ENCODE peak calls at places on chromosomes 5 and 9, in seven cellular contexts. N is Calu3, U is heart left ventricle, J is endodermal cell, G is neural progenitor cell, M is nephron progenitor cell, K is endothelial cell. E is an unnamed sample.

GRCh38 chr9:93107151-93107824 is 11.3 kb downstream of the CARD19 start:
- DNase-seq in N (no peak), U (peak), J (peak), G (no peak), M (no peak), K (no peak), E (no peak)

GRCh38 chr5:27311544-27311943 is 273.2 kb upstream of the CDH9 start:
- DNase-seq in N (no peak), U (no peak), J (no peak), G (no peak), M (no peak), K (no peak), E (no peak)

GRCh38 chr9:133834080-133834976 is 96.2 kb upstream of the SARDH start:
- DNase-seq in N (no peak), U (peak), J (no peak), G (no peak), M (no peak), K (no peak), E (no peak)

GRCh38 chr5:127529904-127530682 is 12.7 kb downstream of the PRRC1 start:
- DNase-seq in N (no peak), U (no peak), J (no peak), G (no peak), M (no peak), K (no peak), E (no peak)

GRCh38 chr5:111859533-111860270 is 102.7 kb upstream of the NREP start:
- DNase-seq in N (no peak), U (no peak), J (no peak), G (no peak), M (no peak), K (no peak), E (no peak)

GRCh38 chr9:109232449-109232848 is 65.4 kb upstream of the FRRS1L start:
- DNase-seq in N (no peak), U (no peak), J (no peak), G (no peak), M (no peak), K (no peak), E (no peak)

GRCh38 chr5:1648806-1649205 is 125.0 kb upstream of the LPCAT1 start:
- DNase-seq in N (no peak), U (no peak), J (no peak), G (no peak), M (no peak), K (no peak), E (no peak)

GRCh38 chr5:166595274-166595951 is 1696.0 kb upstream of the WWC1 start:
- DNase-seq in N (no peak), U (no peak), J (no peak), G (peak), M (no peak), K (no peak), E (no peak)

GRCh38 chr9:91810286-91810905 is 139.6 kb downstream of the ROR2 start:
- DNase-seq in N (no peak), U (no peak), J (peak), G (no peak), M (no peak), K (no peak), E (no peak)

GRCh38 chr5:102664946-102665345 is 90.2 kb upstream of the PAM start:
- DNase-seq in N (no peak), U (no peak), J (no peak), G (no peak), M (no peak), K (no peak), E (no peak)

GRCh38 chr5:31663519-31663918 is 24.6 kb downstream of the PDZD2 start:
- DNase-seq in N (no peak), U (no peak), J (no peak), G (no peak), M (no peak), K (no peak), E (no peak)

GRCh38 chr5:31661257-31661656 is 22.3 kb downstream of the PDZD2 start:
- DNase-seq in N (no peak), U (no peak), J (no peak), G (no peak), M (no peak), K (no peak), E (no peak)

DNA sequence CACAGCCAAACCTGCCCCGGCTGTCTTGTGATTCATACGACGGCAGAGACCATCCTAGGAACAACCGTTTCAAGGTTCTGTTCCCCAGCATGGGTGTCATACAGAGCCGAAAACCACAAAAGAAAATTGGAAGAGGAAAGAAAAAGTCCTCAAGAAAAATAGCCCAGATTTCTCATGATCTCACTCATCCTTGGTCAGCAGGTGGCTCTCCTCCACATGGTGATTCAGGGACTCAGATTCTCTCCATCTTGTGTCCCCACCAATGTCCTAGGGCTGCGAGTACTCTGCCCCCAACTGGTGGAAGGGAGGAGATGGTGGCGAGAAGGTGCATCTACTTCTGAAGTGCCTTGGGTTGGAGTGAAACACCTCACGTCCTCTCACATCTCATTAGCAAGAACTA is 25.6 kb downstream of the PDZD2 start:
- DNase-seq in N (peak), U (no peak), J (peak), G (peak), M (no peak), K (no peak), E (no peak)
- TF ChIP-seq CTCF in N (no peak), U (no peak), J (peak), G (peak), M (peak), K (no peak), E (no peak)

GRCh38 chr5:150506571-150507282 is 1.2 kb upstream of the NDST1 start:
- DNase-seq in N (no peak), U (no peak), J (no peak), G (no peak), M (no peak), K (no peak), E (no peak)
- TF ChIP-seq CTCF in N (no peak), U (no peak), J (no peak), G (no peak), M (no peak), K (no peak), E (no peak)

DNA sequence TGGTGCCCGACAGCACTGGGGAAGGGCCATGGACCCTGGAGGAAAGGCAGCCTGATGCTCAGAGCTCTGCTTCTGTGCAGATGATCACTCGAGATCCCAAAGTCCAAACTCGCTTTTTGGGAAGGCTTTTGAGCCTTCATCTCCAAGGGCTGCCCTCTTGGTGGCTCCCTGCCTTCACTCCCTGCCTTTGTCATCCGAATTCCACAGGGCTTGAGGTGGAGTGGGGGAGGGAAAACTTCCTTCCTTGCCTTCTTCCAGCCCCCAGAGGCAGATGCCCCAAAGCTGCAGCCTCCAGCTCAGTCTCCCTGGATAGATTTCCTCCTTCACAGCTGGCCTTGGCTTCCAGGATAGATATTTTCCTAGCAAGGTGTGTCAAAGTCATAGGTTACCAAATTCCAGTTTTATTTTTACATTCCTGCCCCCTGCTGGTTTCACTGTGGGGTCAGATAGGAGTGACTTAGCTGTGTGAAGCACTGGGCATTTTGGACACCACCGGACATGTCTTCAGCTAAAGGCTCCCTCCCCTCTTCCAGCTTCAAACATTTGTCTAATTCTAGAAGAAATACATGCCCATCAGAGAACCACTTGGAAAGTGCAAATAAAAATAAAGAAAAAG is 268.2 kb downstream of the HSPA4 start:
- DNase-seq in N (no peak), U (no peak), J (peak), G (peak), M (no peak), K (no peak), E (no peak)
- TF ChIP-seq CTCF in N (peak), U (no peak), J (no peak), G (no peak), M (no peak), K (no peak), E (no peak)

DNA sequence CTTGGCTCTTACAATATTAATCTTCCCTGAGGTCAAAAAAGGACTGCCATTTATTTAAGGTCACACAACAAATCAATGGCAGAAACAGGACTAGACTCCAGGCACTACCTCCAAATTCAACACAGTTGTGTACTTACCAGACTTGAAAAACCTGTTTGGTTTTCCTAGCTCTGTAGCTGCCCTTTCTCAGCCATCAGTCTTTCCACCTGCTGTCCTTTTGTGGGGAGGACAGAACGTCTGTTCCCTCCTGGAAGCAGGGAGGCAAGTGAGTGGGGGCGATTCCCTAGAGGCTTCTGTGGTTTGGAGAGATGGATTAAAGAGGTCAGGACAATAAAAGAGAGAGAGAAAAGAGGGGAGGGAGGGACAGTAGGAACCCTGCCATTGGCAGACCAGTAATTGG is 14.7 kb downstream of the ASTN2 start:
- DNase-seq in N (no peak), U (no peak), J (peak), G (peak), M (no peak), K (no peak), E (no peak)
- TF ChIP-seq CTCF in N (no peak), U (no peak), J (no peak), G (no peak), M (no peak), K (no peak), E (no peak)

GRCh38 chr5:151151793-151152192 is 5.8 kb downstream of the ANXA6 start:
- DNase-seq in N (no peak), U (no peak), J (no peak), G (no peak), M (no peak), K (no peak), E (no peak)

GRCh38 chr5:151155149-151155776 is 2.3 kb downstream of the ANXA6 start:
- DNase-seq in N (no peak), U (no peak), J (no peak), G (no peak), M (no peak), K (no peak), E (no peak)

GRCh38 chr5:151153766-151154272 is 3.8 kb downstream of the ANXA6 start:
- DNase-seq in N (no peak), U (no peak), J (no peak), G (no peak), M (no peak), K (no peak), E (no peak)

GRCh38 chr5:151151263-151151660 is 6.3 kb downstream of the ANXA6 start:
- DNase-seq in N (no peak), U (no peak), J (no peak), G (no peak), M (no peak), K (no peak), E (no peak)

DNA sequence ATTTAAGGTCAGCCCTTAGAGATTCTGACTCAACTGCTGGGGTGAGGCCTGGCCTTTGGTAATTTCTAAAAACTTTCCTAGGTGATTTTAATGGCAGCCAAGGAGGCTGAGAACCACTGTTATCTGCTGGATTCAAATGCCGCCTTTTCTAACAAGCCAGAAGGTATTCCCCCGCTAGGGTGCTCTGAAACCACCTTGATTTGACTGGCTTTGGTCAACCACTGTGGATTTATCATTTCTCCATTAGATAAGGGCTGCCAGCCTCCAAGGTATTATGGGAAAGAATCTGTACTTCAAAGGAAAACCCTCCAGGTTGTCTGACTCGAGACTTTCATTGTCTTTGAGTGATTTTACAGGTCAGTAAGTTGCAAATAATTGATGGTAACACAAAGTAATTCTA is 4.3 kb downstream of the ANXA6 start:
- DNase-seq in N (no peak), U (no peak), J (no peak), G (no peak), M (no peak), K (no peak), E (no peak)
- TF ChIP-seq CTCF in N (no peak), U (no peak), J (peak), G (no peak), M (no peak), K (no peak), E (no peak)

E was measured in activated B cell treated with CpG ODN at 0.5 μM for 24 hours.